ENCODE peak calls at places on chromosomes 5 and 9, in six cellular contexts. S, V, H, X, Z and F are unnamed samples.

GRCh38 chr9:128106181-128106939 is 21.2 kb downstream of the PTGES2 start:
- DNase-seq in H (peak; percentile 51), X (no peak), S (no peak), V (no peak), Z (peak; percentile 44), F (peak; percentile 63)

GRCh38 chr5:57037355-57037754 is 85.4 kb upstream of the MIER3 start:
- DNase-seq in Z (no peak), V (peak; percentile 10), H (no peak), S (no peak), X (no peak), F (no peak)

GRCh38 chr9:68947015-68947414 is 66.9 kb downstream of the PRKACG start:
- DNase-seq in Z (no peak), X (no peak), H (no peak), S (no peak), V (no peak), F (no peak)

GRCh38 chr5:174419523-174420132 is 304.8 kb upstream of the MSX2 start:
- DNase-seq in V (peak; percentile 57), S (peak; percentile 90), H (peak; percentile 94), X (peak; percentile 85), Z (peak; percentile 89), F (peak; percentile 67)

GRCh38 chr9:70802206-70802605 is 319.2 kb downstream of the TRPM3 start:
- DNase-seq in X (no peak), S (no peak), Z (no peak), V (no peak), H (no peak), F (no peak)

GRCh38 chr5:181243521-181244307 is at the start of gene RACK1:
- DNase-seq in S (no peak), V (peak; percentile 94), X (peak; percentile 93), Z (peak; percentile 91), H (peak; percentile 93), F (peak; percentile 87)

GRCh38 chr9:90878562-90878961 is 76.9 kb downstream of the SYK start:
- DNase-seq in V (no peak), H (no peak), Z (no peak), S (no peak), X (no peak), F (no peak)

GRCh38 chr5:68292316-68292715 is 76.8 kb downstream of the PIK3R1 start:
- DNase-seq in X (no peak), H (no peak), S (no peak), Z (no peak), V (no peak), F (no peak)

GRCh38 chr5:135057233-135057632 is 23.2 kb upstream of the PITX1 start:
- DNase-seq in Z (no peak), X (no peak), V (no peak), H (no peak), S (no peak), F (no peak)

GRCh38 chr5:110716247-110717245 is 9.9 kb downstream of the TMEM232 start:
- DNase-seq in S (peak; percentile 1), V (no peak), Z (no peak), H (no peak), X (no peak), F (no peak)

GRCh38 chr5:13944564-13945195 is at the start of gene DNAH5:
- DNase-seq in X (no peak), S (no peak), Z (no peak), H (no peak), V (no peak), F (no peak)

GRCh38 chr9:16679327-16679821 is 191.1 kb downstream of the BNC2 start:
- DNase-seq in Z (no peak), H (no peak), X (no peak), V (no peak), S (no peak), F (no peak)

GRCh38 chr5:16467363-16468219 is 2.0 kb upstream of the ZNF622 start:
- DNase-seq in V (peak; percentile 9), S (no peak), Z (no peak), H (no peak), X (no peak), F (peak; percentile 49)

GRCh38 chr9:118563677-118564076 is 805.6 kb downstream of the BRINP1 start:
- DNase-seq in Z (no peak), X (no peak), H (no peak), V (no peak), S (no peak), F (no peak)

GRCh38 chr5:55004728-55005127 is 19.3 kb upstream of the GZMK start:
- DNase-seq in V (no peak), H (no peak), S (no peak), Z (no peak), X (no peak), F (no peak)

DNA sequence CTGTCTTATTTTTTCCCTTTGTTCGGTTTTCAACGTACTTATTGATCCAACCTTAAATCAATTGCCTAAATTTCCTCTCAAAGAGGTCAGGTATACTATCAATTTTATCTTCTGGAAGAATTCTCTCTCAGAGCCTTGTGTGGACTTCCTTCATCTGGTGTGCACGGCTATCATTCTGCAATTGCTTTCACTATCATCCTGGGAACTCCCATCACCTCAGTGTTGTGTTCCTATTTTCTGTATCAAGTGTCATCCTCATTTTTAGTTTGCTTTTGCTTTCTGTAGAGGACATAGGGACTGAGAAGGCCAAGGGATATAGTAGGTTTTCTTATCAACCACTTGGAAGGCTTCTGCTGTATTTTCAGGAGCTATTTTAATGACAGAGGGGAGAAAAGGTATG is 11.3 kb downstream of the STOM start:
- DNase-seq in Z (no peak), H (no peak), X (no peak), S (no peak), V (no peak), F (no peak)
- H3K27ac ChIP-seq in Z (peak overlapping the region; percentile 27), H (peak overlapping the region; percentile 98), X (peak overlapping the region; percentile 98), S (no peak overlapping the region), V (no peak overlapping the region), F (peak overlapping the region; percentile 99)

GRCh38 chr9:33293782-33294181 is 3.5 kb downstream of the NFX1 start:
- DNase-seq in V (no peak), Z (no peak), X (no peak), S (no peak), H (no peak), F (no peak)
- H3K27ac ChIP-seq in V (peak overlapping the region; percentile 95), Z (no peak overlapping the region), X (no peak overlapping the region), S (no peak overlapping the region), H (no peak overlapping the region), F (peak overlapping the region; percentile 100)

GRCh38 chr5:470961-471749 is 28.2 kb downstream of the EXOC3 start:
- DNase-seq in S (no peak), X (no peak), Z (no peak), H (peak; percentile 48), V (no peak), F (peak; percentile 7)
- H3K27ac ChIP-seq in S (no peak overlapping the region), X (no peak overlapping the region), Z (no peak overlapping the region), H (peak overlapping the region; percentile 9), V (no peak overlapping the region), F (peak overlapping the region; percentile 94)

DNA sequence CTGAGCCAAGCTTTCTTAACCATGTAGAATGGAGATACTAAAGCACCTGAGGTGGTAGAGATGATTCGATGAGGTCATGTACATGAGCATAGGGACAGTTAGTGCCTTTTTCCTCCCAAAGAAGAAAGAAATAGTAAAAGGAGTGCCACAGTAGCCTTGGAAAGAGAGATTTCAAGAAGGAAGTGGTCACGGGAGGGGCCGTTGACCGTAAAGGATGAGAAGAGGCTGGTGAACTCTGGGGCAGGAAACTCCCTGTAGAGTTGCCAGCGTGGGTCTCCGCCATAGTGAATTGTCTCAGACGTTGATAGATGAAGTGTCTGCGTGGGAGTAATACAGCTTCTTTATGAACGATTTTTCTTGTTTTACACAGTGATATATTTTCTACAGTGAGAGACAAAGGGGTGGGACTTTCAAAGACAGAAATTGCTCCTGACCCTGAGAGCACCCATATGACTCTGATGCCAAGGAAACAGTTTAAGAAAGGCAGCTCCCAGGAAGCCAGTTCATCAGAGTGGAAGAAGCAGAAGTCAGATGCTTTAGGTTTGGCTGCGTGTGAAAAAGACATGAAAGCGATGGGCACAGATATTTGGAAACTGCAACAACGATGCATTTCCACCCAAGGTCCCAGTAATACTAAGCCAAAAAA is 41.3 kb downstream of the UGCG start:
- DNase-seq in S (peak; percentile 23), X (peak; percentile 16), Z (peak; percentile 68), H (no peak), V (no peak), F (no peak)
- H3K27ac ChIP-seq in S (no peak overlapping the region), X (no peak overlapping the region), Z (peak overlapping the region; percentile 51), H (no peak overlapping the region), V (no peak overlapping the region), F (no peak overlapping the region)

GRCh38 chr9:136118367-136119258 is at the start of gene TMEM250:
- DNase-seq in X (peak; percentile 95), V (peak; percentile 97), S (peak; percentile 91), H (peak; percentile 99), Z (peak; percentile 98), F (peak; percentile 93)
- H3K27ac ChIP-seq in X (peak within 1 kb of the TSS; percentile 94), V (peak within 1 kb of the TSS; percentile 57), S (peak within 1 kb of the TSS; percentile 94), H (peak within 1 kb of the TSS; percentile 73), Z (peak within 1 kb of the TSS; percentile 95), F (peak within 1 kb of the TSS; percentile 95)